ENCODE peak calls at places on chromosomes 2 and 18, in five cellular contexts. S is ovary, N is transverse colon, U is A549, Z is sigmoid colon. P is an unnamed sample.
A peak's percentile ranks its signal among the peaks of the same experiment; 100 is the strongest.

GRCh38 chr2:119086327-119086726 is 72.2 kb downstream of the C1QL2 start:
- DNase-seq in S (no peak), N (no peak), U (no peak), Z (no peak), P (no peak)

GRCh38 chr2:144959416-144959815 is 439.5 kb upstream of the ZEB2 start:
- DNase-seq in S (no peak), N (no peak), U (no peak), Z (no peak), P (no peak)

GRCh38 chr2:116444256-116444872 is 1370.1 kb upstream of the DDX18 start:
- DNase-seq in S (no peak), N (no peak), U (no peak), Z (no peak), P (no peak)

GRCh38 chr2:129865976-129866375 is 113.5 kb upstream of the RAB6C start:
- DNase-seq in S (no peak), N (no peak), U (no peak), Z (no peak), P (no peak)

GRCh38 chr2:28628987-28629386 is 122.6 kb upstream of the PPP1CB start:
- DNase-seq in S (peak; percentile 46), N (no peak), U (no peak), Z (peak; percentile 59), P (no peak)

GRCh38 chr2:45652090-45653050 is 895 bp downstream of the PRKCE start:
- DNase-seq in S (peak; percentile 63), N (peak; percentile 42), U (no peak), Z (peak; percentile 80), P (peak; percentile 18)

GRCh38 chr2:24791452-24791851 is 1.7 kb downstream of the PTRHD1 start:
- DNase-seq in S (no peak), N (no peak), U (no peak), Z (no peak), P (no peak)

GRCh38 chr2:182784777-182785176 is 68.7 kb downstream of the DNAJC10 start:
- DNase-seq in S (no peak), N (no peak), U (no peak), Z (no peak), P (no peak)

GRCh38 chr18:49858309-49859005 is 45.1 kb upstream of the ACAA2 start:
- DNase-seq in S (peak; percentile 76), N (peak; percentile 75), U (peak; percentile 56), Z (peak; percentile 73), P (no peak)

GRCh38 chr2:224155896-224156295 is 116.8 kb upstream of the SERPINE2 start:
- DNase-seq in S (no peak), N (no peak), U (no peak), Z (no peak), P (no peak)

GRCh38 chr2:74856004-74856578 is 22.2 kb downstream of the HK2 start:
- DNase-seq in S (no peak), N (peak; percentile 67), U (no peak), Z (no peak), P (no peak)

GRCh38 chr2:154402138-154402714 is 296.3 kb upstream of the KCNJ3 start:
- DNase-seq in S (no peak), N (no peak), U (peak; percentile 8), Z (no peak), P (no peak)

GRCh38 chr2:80053522-80054338 is 250.8 kb downstream of the LRRTM1 start:
- DNase-seq in S (no peak), N (no peak), U (no peak), Z (no peak), P (no peak)

GRCh38 chr2:137772451-137772850 is 191.8 kb upstream of the HNMT start:
- DNase-seq in S (no peak), N (no peak), U (no peak), Z (no peak), P (no peak)

GRCh38 chr2:239151201-239152131 is 249.4 kb downstream of the HDAC4 start:
- DNase-seq in S (peak; percentile 19), N (peak; percentile 10), U (no peak), Z (peak; percentile 90), P (peak; percentile 19)

GRCh38 chr2:121210691-121211090 is 74.3 kb downstream of the TFCP2L1 start:
- DNase-seq in S (no peak), N (peak; percentile 82), U (peak; percentile 29), Z (no peak), P (no peak)

GRCh38 chr2:8251291-8251690 is 430.6 kb upstream of the ID2 start:
- DNase-seq in S (no peak), N (no peak), U (no peak), Z (no peak), P (no peak)

GRCh38 chr18:56294484-56295183 is 343.8 kb downstream of the TXNL1 start:
- DNase-seq in S (no peak), N (no peak), U (no peak), Z (no peak), P (no peak)

GRCh38 chr2:224570328-224570993 is 14.7 kb downstream of the CUL3 start:
- DNase-seq in S (no peak), N (no peak), U (no peak), Z (no peak), P (no peak)

GRCh38 chr2:69100220-69100723 is 87.3 kb downstream of the ANTXR1 start:
- DNase-seq in S (no peak), N (no peak), U (no peak), Z (peak; percentile 74), P (peak; percentile 50)

GRCh38 chr2:85868837-85869236 is 20.0 kb downstream of the ST3GAL5 start:
- DNase-seq in S (no peak), N (no peak), U (no peak), Z (no peak), P (no peak)

GRCh38 chr2:215104226-215104625 is 34.2 kb downstream of the ABCA12 start:
- DNase-seq in S (no peak), N (no peak), U (no peak), Z (no peak), P (no peak)
- TF ChIP-seq CTCF in S (no peak), N (no peak), U (no peak), Z (no peak), P (no peak)

DNA sequence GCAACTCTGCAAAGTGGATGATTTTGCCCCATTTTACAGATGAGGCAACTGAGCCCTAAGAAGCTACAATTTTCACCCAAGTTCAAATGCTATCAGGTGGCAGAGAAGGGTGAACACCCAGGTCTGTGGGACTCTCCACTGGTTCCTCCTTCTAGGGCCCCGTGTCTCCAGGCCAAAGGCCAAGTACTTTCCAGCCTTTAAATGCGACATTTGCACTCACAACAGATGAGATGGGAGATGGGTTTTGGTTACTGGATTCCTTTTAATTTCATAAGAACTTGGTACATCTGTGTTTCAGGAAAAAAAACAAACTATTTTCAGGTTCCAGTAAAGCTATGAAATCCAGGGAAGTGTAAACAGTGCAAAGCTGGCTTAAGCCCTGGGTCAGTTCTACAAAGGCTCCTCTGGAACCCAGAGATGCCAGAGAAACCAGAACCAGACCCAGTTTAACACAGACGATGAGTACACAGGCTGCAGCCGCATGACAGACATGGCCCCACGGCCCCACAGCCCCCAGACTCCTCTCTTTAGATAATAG is 361.7 kb downstream of the ANAPC1 start:
- DNase-seq in S (no peak), N (no peak), U (no peak), Z (no peak), P (no peak)
- TF ChIP-seq EP300 in S (no peak), N (no peak), U (no peak), Z (no peak), P (no peak)

GRCh38 chr18:68714356-68714706 is 577 bp downstream of the TMX3 start:
- DNase-seq in S (no peak), N (peak; percentile 26), U (peak; percentile 6), Z (no peak), P (no peak)

GRCh38 chr18:68713131-68713530 is 1.8 kb downstream of the TMX3 start:
- DNase-seq in S (no peak), N (no peak), U (no peak), Z (no peak), P (no peak)

GRCh38 chr18:68713791-68714190 is 1.1 kb downstream of the TMX3 start:
- DNase-seq in S (no peak), N (no peak), U (no peak), Z (no peak), P (no peak)

DNA sequence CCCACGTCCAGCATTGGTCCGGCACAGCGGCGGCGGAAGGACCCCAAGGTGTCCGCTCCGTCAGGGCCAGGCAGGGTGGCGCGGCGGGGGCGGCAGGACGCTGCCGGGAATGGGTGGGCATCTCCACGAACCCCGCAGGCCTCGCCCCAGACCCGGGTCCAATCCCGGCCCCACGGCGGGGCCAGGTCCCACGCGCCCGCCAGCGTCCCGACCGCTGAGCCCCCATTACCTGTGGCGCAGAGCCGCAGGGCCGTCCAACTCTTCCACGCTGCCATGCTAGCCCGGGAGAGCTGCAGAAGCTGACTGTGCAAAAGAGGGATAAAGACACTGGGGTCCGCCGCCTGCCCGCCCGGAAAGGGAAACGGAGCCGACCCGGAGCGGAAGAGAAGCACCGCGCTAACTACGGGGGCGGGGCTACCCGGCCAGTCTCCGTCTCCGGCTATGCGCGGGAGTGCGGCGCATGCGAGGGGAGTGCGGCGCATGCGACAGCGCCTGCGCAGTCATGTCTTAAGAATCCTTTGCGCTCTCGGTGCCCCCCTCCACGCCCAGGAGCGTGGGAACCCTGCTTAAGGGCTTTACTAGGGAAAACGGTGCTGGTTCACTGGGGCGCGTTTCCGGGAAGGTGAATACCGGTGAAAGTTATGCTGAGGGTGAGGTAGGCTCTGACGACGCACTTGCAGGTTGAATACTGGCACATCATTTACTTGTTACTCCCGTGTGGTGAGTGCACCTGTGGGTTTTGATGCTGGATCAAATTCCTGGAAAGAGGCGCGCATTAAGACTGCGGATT is at the start of gene TMX3:
- DNase-seq in S (peak; percentile 94), N (peak; percentile 93), U (peak; percentile 84), Z (peak; percentile 93), P (peak; percentile 72)
- TF ChIP-seq POLR2A in S (no peak), N (peak; percentile 26), U (peak; percentile 35), Z (peak; percentile 18), P (no peak)

GRCh38 chr18:11906926-11907874 is 917 bp downstream of the MPPE1 start:
- DNase-seq in S (no peak), N (no peak), U (no peak), Z (no peak), P (no peak)

GRCh38 chr18:11909081-11909410 is 929 bp upstream of the MPPE1 start:
- DNase-seq in S (no peak), N (no peak), U (no peak), Z (no peak), P (peak; percentile 16)

GRCh38 chr18:11906181-11906580 is 1.9 kb downstream of the MPPE1 start:
- DNase-seq in S (no peak), N (no peak), U (no peak), Z (no peak), P (no peak)

GRCh38 chr18:11909597-11910026 is 1.5 kb upstream of the MPPE1 start:
- DNase-seq in S (no peak), N (no peak), U (no peak), Z (no peak), P (no peak)

DNA sequence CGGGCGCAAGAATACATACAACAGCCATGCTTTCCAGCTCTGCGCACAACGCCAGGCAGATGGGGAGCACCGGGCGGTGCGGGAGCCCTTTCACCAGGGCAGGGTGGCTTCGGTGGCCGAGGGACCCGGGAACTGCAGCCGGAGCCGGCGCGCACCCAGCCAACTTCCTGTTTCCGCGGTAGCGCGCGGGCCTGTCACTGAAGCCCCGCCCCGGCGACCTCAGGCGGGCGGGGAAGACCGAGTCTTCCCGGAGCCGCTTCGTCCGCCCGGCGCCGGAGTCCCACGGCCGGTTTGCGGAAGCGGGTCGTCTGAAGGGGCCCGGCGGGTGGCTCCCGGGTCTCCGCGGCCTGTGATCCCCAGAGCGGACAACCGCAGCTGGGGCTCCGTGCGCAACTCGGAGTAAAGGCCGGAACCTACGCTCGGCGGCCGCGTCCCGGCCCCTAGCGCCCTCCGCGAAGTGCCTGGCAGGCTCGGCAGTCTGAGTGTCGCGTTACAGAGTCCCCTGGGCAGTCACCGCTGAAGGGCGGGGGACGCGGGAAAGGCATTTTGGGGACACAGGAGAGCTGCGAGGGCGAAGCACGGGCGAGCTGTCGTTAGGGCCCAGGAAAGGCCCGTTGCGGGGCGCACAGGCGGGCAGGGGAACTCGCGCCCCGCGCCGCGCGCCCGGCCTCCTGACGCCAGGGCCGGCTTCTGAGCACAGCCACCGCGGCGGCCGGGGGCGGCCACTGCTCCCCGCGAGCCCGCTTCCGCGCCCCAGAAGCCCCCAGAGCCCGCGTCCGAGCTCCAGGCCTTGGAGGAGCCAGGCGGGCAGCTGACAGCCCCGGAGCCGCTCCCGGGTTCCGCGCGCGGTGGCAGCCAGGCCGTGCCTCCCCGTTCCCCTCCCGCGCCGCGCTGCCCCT is at the start of gene MPPE1:
- DNase-seq in S (peak; percentile 90), N (peak; percentile 93), U (peak; percentile 73), Z (peak; percentile 94), P (peak; percentile 78)
- TF ChIP-seq CTCF in S (no peak), N (no peak), U (no peak), Z (no peak), P (no peak)

P was measured in tibial nerve.